ENCODE peak calls at places on chromosomes 1 and 21, in four cellular contexts. One of them, this sample, is unnamed.

GRCh38 chr1:80158771-80159170 is 1152.2 kb upstream of the ADGRL4 start:
- DNase-seq in type B pancreatic cell: no peak
- DNase-seq in colonic mucosa: no peak
- DNase-seq in effector memory CD8-positive, alpha-beta T cell: no peak
- DNase-seq in this sample: no peak

GRCh38 chr21:25561668-25562641 is 45.3 kb downstream of the MRPL39 start:
- DNase-seq in type B pancreatic cell: no peak
- DNase-seq in effector memory CD8-positive, alpha-beta T cell: peak
- DNase-seq in colonic mucosa: peak
- DNase-seq in this sample: peak

GRCh38 chr1:55146781-55147180 is 68.4 kb downstream of the USP24 start:
- DNase-seq in colonic mucosa: peak
- DNase-seq in effector memory CD8-positive, alpha-beta T cell: no peak
- DNase-seq in type B pancreatic cell: no peak
- DNase-seq in this sample: no peak

GRCh38 chr1:233489436-233489835 is 124.5 kb upstream of the KCNK1 start:
- DNase-seq in type B pancreatic cell: no peak
- DNase-seq in effector memory CD8-positive, alpha-beta T cell: no peak
- DNase-seq in colonic mucosa: no peak
- DNase-seq in this sample: no peak

GRCh38 chr1:170073893-170074249 is 624 bp downstream of the KIFAP3 start:
- DNase-seq in colonic mucosa: no peak
- DNase-seq in type B pancreatic cell: no peak
- DNase-seq in effector memory CD8-positive, alpha-beta T cell: no peak
- DNase-seq in this sample: no peak

GRCh38 chr1:64175639-64176038 is 27.8 kb upstream of the UBE2U start:
- DNase-seq in type B pancreatic cell: no peak
- DNase-seq in colonic mucosa: no peak
- DNase-seq in effector memory CD8-positive, alpha-beta T cell: no peak
- DNase-seq in this sample: no peak

GRCh38 chr1:32962248-32962896 is 2.2 kb downstream of the RNF19B start:
- DNase-seq in type B pancreatic cell: no peak
- DNase-seq in colonic mucosa: no peak
- DNase-seq in effector memory CD8-positive, alpha-beta T cell: no peak
- DNase-seq in this sample: no peak

GRCh38 chr1:26049531-26050254 is 3.8 kb upstream of the SLC30A2 start:
- DNase-seq in effector memory CD8-positive, alpha-beta T cell: no peak
- DNase-seq in colonic mucosa: peak
- DNase-seq in type B pancreatic cell: no peak
- DNase-seq in this sample: peak

GRCh38 chr1:230985711-230986110 is 6.8 kb downstream of the ARV1 start:
- DNase-seq in colonic mucosa: peak
- DNase-seq in type B pancreatic cell: no peak
- DNase-seq in effector memory CD8-positive, alpha-beta T cell: no peak
- DNase-seq in this sample: no peak

GRCh38 chr1:248841702-248842395 is 3.8 kb downstream of the ZNF672 start:
- DNase-seq in effector memory CD8-positive, alpha-beta T cell: peak
- DNase-seq in colonic mucosa: peak
- DNase-seq in type B pancreatic cell: no peak
- DNase-seq in this sample: peak

GRCh38 chr1:220791287-220791686 is 4.6 kb downstream of the MTARC1 start:
- DNase-seq in effector memory CD8-positive, alpha-beta T cell: no peak
- DNase-seq in type B pancreatic cell: no peak
- DNase-seq in colonic mucosa: no peak
- DNase-seq in this sample: no peak

GRCh38 chr1:15424146-15424667 is 14.0 kb upstream of the CTRC start:
- DNase-seq in type B pancreatic cell: no peak
- DNase-seq in effector memory CD8-positive, alpha-beta T cell: no peak
- DNase-seq in colonic mucosa: peak
- DNase-seq in this sample: no peak

GRCh38 chr1:2025491-2025981 is 6.4 kb downstream of the GABRD start:
- DNase-seq in colonic mucosa: no peak
- DNase-seq in type B pancreatic cell: no peak
- DNase-seq in effector memory CD8-positive, alpha-beta T cell: no peak
- DNase-seq in this sample: no peak

GRCh38 chr21:36420571-36421339 is 35.6 kb downstream of the CHAF1B start:
- DNase-seq in type B pancreatic cell: no peak
- DNase-seq in colonic mucosa: no peak
- DNase-seq in effector memory CD8-positive, alpha-beta T cell: no peak
- DNase-seq in this sample: no peak

GRCh38 chr1:208047476-208047934 is 136.6 kb upstream of the CD34 start:
- DNase-seq in effector memory CD8-positive, alpha-beta T cell: no peak
- DNase-seq in colonic mucosa: peak
- DNase-seq in type B pancreatic cell: no peak
- DNase-seq in this sample: peak

GRCh38 chr1:103170608-103171007 is 62.3 kb upstream of the COL11A1 start:
- DNase-seq in effector memory CD8-positive, alpha-beta T cell: no peak
- DNase-seq in type B pancreatic cell: no peak
- DNase-seq in colonic mucosa: no peak
- DNase-seq in this sample: no peak

GRCh38 chr1:243407284-243408018 is 151.6 kb downstream of the SDCCAG8 start:
- DNase-seq in effector memory CD8-positive, alpha-beta T cell: no peak
- DNase-seq in colonic mucosa: no peak
- DNase-seq in type B pancreatic cell: no peak
- DNase-seq in this sample: no peak

GRCh38 chr21:25700741-25701140 is 34.0 kb downstream of the ATP5PF start:
- DNase-seq in colonic mucosa: no peak
- DNase-seq in effector memory CD8-positive, alpha-beta T cell: no peak
- DNase-seq in type B pancreatic cell: no peak
- DNase-seq in this sample: no peak

GRCh38 chr1:115323366-115324004 is 14.6 kb downstream of the NGF start:
- DNase-seq in colonic mucosa: peak
- DNase-seq in type B pancreatic cell: no peak
- DNase-seq in effector memory CD8-positive, alpha-beta T cell: no peak
- DNase-seq in this sample: no peak

GRCh38 chr1:117128323-117129079 is 7.0 kb upstream of the TRIM45 start:
- DNase-seq in type B pancreatic cell: no peak
- DNase-seq in effector memory CD8-positive, alpha-beta T cell: no peak
- DNase-seq in colonic mucosa: no peak
- DNase-seq in this sample: no peak

GRCh38 chr1:177334856-177335255 is 164.1 kb downstream of the BRINP2 start:
- DNase-seq in type B pancreatic cell: no peak
- DNase-seq in colonic mucosa: no peak
- DNase-seq in effector memory CD8-positive, alpha-beta T cell: no peak
- DNase-seq in this sample: no peak

GRCh38 chr1:183310753-183311465 is 107.3 kb downstream of the NMNAT2 start:
- DNase-seq in colonic mucosa: no peak
- DNase-seq in effector memory CD8-positive, alpha-beta T cell: no peak
- DNase-seq in type B pancreatic cell: no peak
- DNase-seq in this sample: no peak

GRCh38 chr21:34878501-34878900 is 170.6 kb downstream of the RUNX1 start:
- DNase-seq in type B pancreatic cell: no peak
- DNase-seq in effector memory CD8-positive, alpha-beta T cell: no peak
- DNase-seq in colonic mucosa: peak
- DNase-seq in this sample: no peak

GRCh38 chr1:58515794-58516401 is 30.6 kb downstream of the OMA1 start:
- DNase-seq in type B pancreatic cell: no peak
- DNase-seq in colonic mucosa: peak
- DNase-seq in effector memory CD8-positive, alpha-beta T cell: peak
- DNase-seq in this sample: peak

GRCh38 chr1:245788269-245788668 is 633.5 kb downstream of the KIF26B start:
- DNase-seq in colonic mucosa: no peak
- DNase-seq in type B pancreatic cell: no peak
- DNase-seq in effector memory CD8-positive, alpha-beta T cell: no peak
- DNase-seq in this sample: no peak

GRCh38 chr1:112866151-112866550 is 89.8 kb downstream of the SLC16A1 start:
- DNase-seq in colonic mucosa: no peak
- DNase-seq in effector memory CD8-positive, alpha-beta T cell: no peak
- DNase-seq in type B pancreatic cell: no peak
- DNase-seq in this sample: no peak

GRCh38 chr1:97451422-97451821 is 469.4 kb downstream of the DPYD start:
- DNase-seq in effector memory CD8-positive, alpha-beta T cell: no peak
- DNase-seq in colonic mucosa: no peak
- DNase-seq in type B pancreatic cell: no peak
- DNase-seq in this sample: no peak

GRCh38 chr1:229448845-229449244 is 15.0 kb upstream of the ACTA1 start:
- DNase-seq in type B pancreatic cell: no peak
- DNase-seq in effector memory CD8-positive, alpha-beta T cell: no peak
- DNase-seq in colonic mucosa: no peak
- DNase-seq in this sample: no peak

GRCh38 chr1:11799099-11799498 is 6.7 kb downstream of the MTHFR start:
- DNase-seq in colonic mucosa: no peak
- DNase-seq in effector memory CD8-positive, alpha-beta T cell: no peak
- DNase-seq in type B pancreatic cell: no peak
- DNase-seq in this sample: no peak

GRCh38 chr1:97365026-97365425 is 555.8 kb downstream of the DPYD start:
- DNase-seq in colonic mucosa: no peak
- DNase-seq in effector memory CD8-positive, alpha-beta T cell: no peak
- DNase-seq in type B pancreatic cell: no peak
- DNase-seq in this sample: no peak

GRCh38 chr1:202968895-202969295 is 1.8 kb upstream of the CYB5R1 start:
- DNase-seq in colonic mucosa: peak
- DNase-seq in effector memory CD8-positive, alpha-beta T cell: peak
- DNase-seq in type B pancreatic cell: no peak
- DNase-seq in this sample: peak

GRCh38 chr1:228267962-228268890 is 60.4 kb downstream of the OBSCN start:
- DNase-seq in type B pancreatic cell: no peak
- DNase-seq in colonic mucosa: no peak
- DNase-seq in effector memory CD8-positive, alpha-beta T cell: no peak
- DNase-seq in this sample: peak

GRCh38 chr1:147534386-147534785 is 6.9 kb upstream of the BCL9 start:
- DNase-seq in colonic mucosa: no peak
- DNase-seq in effector memory CD8-positive, alpha-beta T cell: no peak
- DNase-seq in type B pancreatic cell: no peak
- DNase-seq in this sample: no peak

GRCh38 chr1:40635763-40636500 is 29.6 kb downstream of the RIMS3 start:
- DNase-seq in colonic mucosa: no peak
- DNase-seq in effector memory CD8-positive, alpha-beta T cell: no peak
- DNase-seq in type B pancreatic cell: no peak
- DNase-seq in this sample: peak

GRCh38 chr1:184191181-184191601 is 139.7 kb downstream of the TSEN15 start:
- DNase-seq in effector memory CD8-positive, alpha-beta T cell: no peak
- DNase-seq in type B pancreatic cell: no peak
- DNase-seq in colonic mucosa: peak
- DNase-seq in this sample: no peak

GRCh38 chr1:30691480-30691879 is 31.9 kb downstream of the MATN1 start:
- DNase-seq in effector memory CD8-positive, alpha-beta T cell: no peak
- DNase-seq in colonic mucosa: no peak
- DNase-seq in type B pancreatic cell: no peak
- DNase-seq in this sample: no peak

This sample was measured in Peyer's patch.